ENCODE peak calls at places on chromosomes 7 and 10, in nine cellular contexts. One of them, this sample, is unnamed.

GRCh38 chr7:73557397-73558257 is at the start of gene BCL7B:
- DNase-seq in T-cell: peak
- DNase-seq in activated T-cell treated with anti-CD3 and anti-CD28 coated beads, Interleukin-2, amount 50 U/mL, for 72 hours: peak
- DNase-seq in skeletal muscle cell: peak
- DNase-seq in transverse colon: peak
- DNase-seq in HAP-1: peak
- DNase-seq in CD4-positive, alpha-beta memory T cell: peak
- DNase-seq in GM23248: peak
- DNase-seq in RCC 7860: peak
- DNase-seq in this sample: peak

GRCh38 chr7:5354460-5355279 is 69.0 kb downstream of the TNRC18 start:
- DNase-seq in T-cell: peak
- DNase-seq in activated T-cell treated with anti-CD3 and anti-CD28 coated beads, Interleukin-2, amount 50 U/mL, for 72 hours: no peak
- DNase-seq in skeletal muscle cell: peak
- DNase-seq in transverse colon: peak
- DNase-seq in HAP-1: no peak
- DNase-seq in CD4-positive, alpha-beta memory T cell: no peak
- DNase-seq in GM23248: peak
- DNase-seq in RCC 7860: no peak
- DNase-seq in this sample: no peak

GRCh38 chr10:110504111-110504735 is 6.5 kb downstream of the DUSP5 start:
- DNase-seq in T-cell: peak
- DNase-seq in activated T-cell treated with anti-CD3 and anti-CD28 coated beads, Interleukin-2, amount 50 U/mL, for 72 hours: peak
- DNase-seq in skeletal muscle cell: no peak
- DNase-seq in transverse colon: peak
- DNase-seq in HAP-1: no peak
- DNase-seq in CD4-positive, alpha-beta memory T cell: peak
- DNase-seq in GM23248: peak
- DNase-seq in RCC 7860: no peak
- DNase-seq in this sample: peak

GRCh38 chr10:63554666-63555065 is 33.5 kb downstream of the REEP3 start:
- DNase-seq in T-cell: peak
- DNase-seq in activated T-cell treated with anti-CD3 and anti-CD28 coated beads, Interleukin-2, amount 50 U/mL, for 72 hours: peak
- DNase-seq in skeletal muscle cell: peak
- DNase-seq in transverse colon: peak
- DNase-seq in HAP-1: no peak
- DNase-seq in CD4-positive, alpha-beta memory T cell: peak
- DNase-seq in GM23248: peak
- DNase-seq in RCC 7860: peak
- DNase-seq in this sample: peak

GRCh38 chr10:79266543-79267312 is 80.5 kb upstream of the PPIF start:
- DNase-seq in T-cell: peak
- DNase-seq in activated T-cell treated with anti-CD3 and anti-CD28 coated beads, Interleukin-2, amount 50 U/mL, for 72 hours: no peak
- DNase-seq in skeletal muscle cell: peak
- DNase-seq in transverse colon: peak
- DNase-seq in HAP-1: no peak
- DNase-seq in CD4-positive, alpha-beta memory T cell: no peak
- DNase-seq in GM23248: peak
- DNase-seq in RCC 7860: peak
- DNase-seq in this sample: no peak

GRCh38 chr10:2214035-2214434 is 476.7 kb upstream of the ADARB2 start:
- DNase-seq in T-cell: no peak
- DNase-seq in activated T-cell treated with anti-CD3 and anti-CD28 coated beads, Interleukin-2, amount 50 U/mL, for 72 hours: no peak
- DNase-seq in skeletal muscle cell: no peak
- DNase-seq in transverse colon: no peak
- DNase-seq in HAP-1: no peak
- DNase-seq in CD4-positive, alpha-beta memory T cell: no peak
- DNase-seq in GM23248: no peak
- DNase-seq in RCC 7860: peak
- DNase-seq in this sample: no peak

GRCh38 chr10:129794056-129794455 is 170.0 kb downstream of the EBF3 start:
- DNase-seq in T-cell: no peak
- DNase-seq in activated T-cell treated with anti-CD3 and anti-CD28 coated beads, Interleukin-2, amount 50 U/mL, for 72 hours: no peak
- DNase-seq in skeletal muscle cell: no peak
- DNase-seq in transverse colon: no peak
- DNase-seq in HAP-1: no peak
- DNase-seq in CD4-positive, alpha-beta memory T cell: no peak
- DNase-seq in GM23248: no peak
- DNase-seq in RCC 7860: no peak
- DNase-seq in this sample: no peak

GRCh38 chr7:45088146-45088701 is 545 bp downstream of the NACAD start:
- DNase-seq in T-cell: no peak
- DNase-seq in activated T-cell treated with anti-CD3 and anti-CD28 coated beads, Interleukin-2, amount 50 U/mL, for 72 hours: no peak
- DNase-seq in skeletal muscle cell: no peak
- DNase-seq in transverse colon: no peak
- DNase-seq in HAP-1: no peak
- DNase-seq in CD4-positive, alpha-beta memory T cell: no peak
- DNase-seq in GM23248: no peak
- DNase-seq in RCC 7860: no peak
- DNase-seq in this sample: no peak

GRCh38 chr10:11415095-11415494 is 196.4 kb downstream of the USP6NL start:
- DNase-seq in T-cell: no peak
- DNase-seq in activated T-cell treated with anti-CD3 and anti-CD28 coated beads, Interleukin-2, amount 50 U/mL, for 72 hours: no peak
- DNase-seq in skeletal muscle cell: no peak
- DNase-seq in transverse colon: no peak
- DNase-seq in HAP-1: no peak
- DNase-seq in CD4-positive, alpha-beta memory T cell: no peak
- DNase-seq in GM23248: no peak
- DNase-seq in RCC 7860: no peak
- DNase-seq in this sample: no peak

GRCh38 chr7:46557295-46557711 is 636.2 kb upstream of the IGFBP3 start:
- DNase-seq in T-cell: no peak
- DNase-seq in activated T-cell treated with anti-CD3 and anti-CD28 coated beads, Interleukin-2, amount 50 U/mL, for 72 hours: no peak
- DNase-seq in skeletal muscle cell: no peak
- DNase-seq in transverse colon: peak
- DNase-seq in HAP-1: no peak
- DNase-seq in CD4-positive, alpha-beta memory T cell: no peak
- DNase-seq in GM23248: no peak
- DNase-seq in RCC 7860: peak
- DNase-seq in this sample: no peak

GRCh38 chr7:113367187-113367586 is 248.8 kb upstream of the SMIM30 start:
- DNase-seq in T-cell: no peak
- DNase-seq in activated T-cell treated with anti-CD3 and anti-CD28 coated beads, Interleukin-2, amount 50 U/mL, for 72 hours: no peak
- DNase-seq in skeletal muscle cell: no peak
- DNase-seq in transverse colon: no peak
- DNase-seq in HAP-1: no peak
- DNase-seq in CD4-positive, alpha-beta memory T cell: no peak
- DNase-seq in GM23248: peak
- DNase-seq in RCC 7860: no peak
- DNase-seq in this sample: no peak

GRCh38 chr10:46292573-46293023 is 5.8 kb downstream of the ANTXRL start:
- DNase-seq in T-cell: no peak
- DNase-seq in activated T-cell treated with anti-CD3 and anti-CD28 coated beads, Interleukin-2, amount 50 U/mL, for 72 hours: no peak
- DNase-seq in skeletal muscle cell: no peak
- DNase-seq in transverse colon: peak
- DNase-seq in HAP-1: no peak
- DNase-seq in CD4-positive, alpha-beta memory T cell: no peak
- DNase-seq in GM23248: no peak
- DNase-seq in RCC 7860: no peak
- DNase-seq in this sample: no peak

GRCh38 chr10:100637785-100638184 is 102.0 kb downstream of the HIF1AN start:
- DNase-seq in T-cell: no peak
- DNase-seq in activated T-cell treated with anti-CD3 and anti-CD28 coated beads, Interleukin-2, amount 50 U/mL, for 72 hours: peak
- DNase-seq in skeletal muscle cell: no peak
- DNase-seq in transverse colon: no peak
- DNase-seq in HAP-1: peak
- DNase-seq in CD4-positive, alpha-beta memory T cell: no peak
- DNase-seq in GM23248: peak
- DNase-seq in RCC 7860: peak
- DNase-seq in this sample: no peak

GRCh38 chr7:101717986-101718746 is 89.1 kb upstream of the MYL10 start:
- DNase-seq in T-cell: no peak
- DNase-seq in activated T-cell treated with anti-CD3 and anti-CD28 coated beads, Interleukin-2, amount 50 U/mL, for 72 hours: no peak
- DNase-seq in skeletal muscle cell: peak
- DNase-seq in transverse colon: no peak
- DNase-seq in HAP-1: no peak
- DNase-seq in CD4-positive, alpha-beta memory T cell: no peak
- DNase-seq in GM23248: peak
- DNase-seq in RCC 7860: peak
- DNase-seq in this sample: no peak

GRCh38 chr7:28853834-28854749 is 104.0 kb downstream of the TRIL start:
- DNase-seq in T-cell: peak
- DNase-seq in activated T-cell treated with anti-CD3 and anti-CD28 coated beads, Interleukin-2, amount 50 U/mL, for 72 hours: peak
- DNase-seq in skeletal muscle cell: no peak
- DNase-seq in transverse colon: peak
- DNase-seq in HAP-1: peak
- DNase-seq in CD4-positive, alpha-beta memory T cell: peak
- DNase-seq in GM23248: peak
- DNase-seq in RCC 7860: peak
- DNase-seq in this sample: peak

GRCh38 chr10:102523250-102524029 is 19.7 kb downstream of the SUFU start:
- DNase-seq in T-cell: no peak
- DNase-seq in activated T-cell treated with anti-CD3 and anti-CD28 coated beads, Interleukin-2, amount 50 U/mL, for 72 hours: peak
- DNase-seq in skeletal muscle cell: peak
- DNase-seq in transverse colon: no peak
- DNase-seq in HAP-1: no peak
- DNase-seq in CD4-positive, alpha-beta memory T cell: no peak
- DNase-seq in GM23248: peak
- DNase-seq in RCC 7860: peak
- DNase-seq in this sample: no peak

GRCh38 chr10:20105236-20105635 is 289.0 kb downstream of the PLXDC2 start:
- DNase-seq in T-cell: no peak
- DNase-seq in activated T-cell treated with anti-CD3 and anti-CD28 coated beads, Interleukin-2, amount 50 U/mL, for 72 hours: no peak
- DNase-seq in skeletal muscle cell: no peak
- DNase-seq in transverse colon: no peak
- DNase-seq in HAP-1: no peak
- DNase-seq in CD4-positive, alpha-beta memory T cell: no peak
- DNase-seq in GM23248: no peak
- DNase-seq in RCC 7860: no peak
- DNase-seq in this sample: no peak

GRCh38 chr7:155840909-155841308 is 28.6 kb upstream of the SHH start:
- DNase-seq in T-cell: no peak
- DNase-seq in activated T-cell treated with anti-CD3 and anti-CD28 coated beads, Interleukin-2, amount 50 U/mL, for 72 hours: no peak
- DNase-seq in skeletal muscle cell: no peak
- DNase-seq in transverse colon: no peak
- DNase-seq in HAP-1: no peak
- DNase-seq in CD4-positive, alpha-beta memory T cell: no peak
- DNase-seq in GM23248: no peak
- DNase-seq in RCC 7860: no peak
- DNase-seq in this sample: no peak

GRCh38 chr10:117549100-117549499 is 6.6 kb downstream of the EMX2 start:
- DNase-seq in T-cell: no peak
- DNase-seq in activated T-cell treated with anti-CD3 and anti-CD28 coated beads, Interleukin-2, amount 50 U/mL, for 72 hours: no peak
- DNase-seq in skeletal muscle cell: no peak
- DNase-seq in transverse colon: no peak
- DNase-seq in HAP-1: no peak
- DNase-seq in CD4-positive, alpha-beta memory T cell: no peak
- DNase-seq in GM23248: peak
- DNase-seq in RCC 7860: no peak
- DNase-seq in this sample: no peak

GRCh38 chr10:48506147-48506917 is 98.5 kb downstream of the ARHGAP22 start:
- DNase-seq in T-cell: no peak
- DNase-seq in activated T-cell treated with anti-CD3 and anti-CD28 coated beads, Interleukin-2, amount 50 U/mL, for 72 hours: no peak
- DNase-seq in skeletal muscle cell: no peak
- DNase-seq in transverse colon: no peak
- DNase-seq in HAP-1: peak
- DNase-seq in CD4-positive, alpha-beta memory T cell: no peak
- DNase-seq in GM23248: peak
- DNase-seq in RCC 7860: peak
- DNase-seq in this sample: peak

GRCh38 chr10:118568327-118568848 is 27.1 kb downstream of the PRLHR start:
- DNase-seq in T-cell: peak
- DNase-seq in activated T-cell treated with anti-CD3 and anti-CD28 coated beads, Interleukin-2, amount 50 U/mL, for 72 hours: peak
- DNase-seq in skeletal muscle cell: no peak
- DNase-seq in transverse colon: peak
- DNase-seq in HAP-1: peak
- DNase-seq in CD4-positive, alpha-beta memory T cell: peak
- DNase-seq in GM23248: peak
- DNase-seq in RCC 7860: no peak
- DNase-seq in this sample: peak

GRCh38 chr7:98365863-98366561 is 34.9 kb downstream of the BAIAP2L1 start:
- DNase-seq in T-cell: no peak
- DNase-seq in activated T-cell treated with anti-CD3 and anti-CD28 coated beads, Interleukin-2, amount 50 U/mL, for 72 hours: no peak
- DNase-seq in skeletal muscle cell: no peak
- DNase-seq in transverse colon: peak
- DNase-seq in HAP-1: no peak
- DNase-seq in CD4-positive, alpha-beta memory T cell: no peak
- DNase-seq in GM23248: no peak
- DNase-seq in RCC 7860: no peak
- DNase-seq in this sample: no peak

GRCh38 chr10:78194539-78195402 is 161.1 kb downstream of the RPS24 start:
- DNase-seq in T-cell: no peak
- DNase-seq in activated T-cell treated with anti-CD3 and anti-CD28 coated beads, Interleukin-2, amount 50 U/mL, for 72 hours: no peak
- DNase-seq in skeletal muscle cell: no peak
- DNase-seq in transverse colon: no peak
- DNase-seq in HAP-1: no peak
- DNase-seq in CD4-positive, alpha-beta memory T cell: no peak
- DNase-seq in GM23248: peak
- DNase-seq in RCC 7860: peak
- DNase-seq in this sample: no peak

GRCh38 chr7:10977113-10977512 is 3.4 kb downstream of the PHF14 start:
- DNase-seq in T-cell: no peak
- DNase-seq in activated T-cell treated with anti-CD3 and anti-CD28 coated beads, Interleukin-2, amount 50 U/mL, for 72 hours: no peak
- DNase-seq in skeletal muscle cell: no peak
- DNase-seq in transverse colon: no peak
- DNase-seq in HAP-1: no peak
- DNase-seq in CD4-positive, alpha-beta memory T cell: no peak
- DNase-seq in GM23248: no peak
- DNase-seq in RCC 7860: no peak
- DNase-seq in this sample: no peak

GRCh38 chr7:1646957-1647891 is 22.9 kb upstream of the ELFN1 start:
- DNase-seq in T-cell: no peak
- DNase-seq in activated T-cell treated with anti-CD3 and anti-CD28 coated beads, Interleukin-2, amount 50 U/mL, for 72 hours: no peak
- DNase-seq in skeletal muscle cell: peak
- DNase-seq in transverse colon: no peak
- DNase-seq in HAP-1: peak
- DNase-seq in CD4-positive, alpha-beta memory T cell: no peak
- DNase-seq in GM23248: peak
- DNase-seq in RCC 7860: no peak
- DNase-seq in this sample: no peak